ENCODE peak calls at places on chromosomes 2 and 18, in seven cellular contexts. P, O, C, D, N, M and L are unnamed samples.

GRCh38 chr2:186822323-186822722 is 26.6 kb downstream of the ZSWIM2 start:
- DNase-seq in C (no peak), M (no peak), D (no peak), P (no peak), O (no peak), N (no peak), L (no peak)

GRCh38 chr2:171046056-171046560 is 114.6 kb downstream of the TLK1 start:
- DNase-seq in D (no peak), C (no peak), N (no peak), M (no peak), P (no peak), O (no peak), L (no peak)

GRCh38 chr2:17863539-17863938 is 14.9 kb upstream of the KCNS3 start:
- DNase-seq in M (no peak), P (no peak), O (no peak), C (no peak), D (no peak), N (no peak), L (no peak)

GRCh38 chr2:218988650-218989049 is 3.7 kb upstream of the FEV start:
- DNase-seq in P (no peak), D (no peak), N (no peak), O (no peak), M (no peak), C (no peak), L (no peak)

GRCh38 chr2:85410584-85411404 is 628 bp upstream of the CAPG start:
- DNase-seq in C (peak), N (no peak), D (no peak), O (no peak), M (no peak), P (no peak), L (no peak)

GRCh38 chr2:28366496-28367282 is 26.0 kb upstream of the FOSL2 start:
- DNase-seq in M (no peak), O (peak), C (no peak), N (no peak), P (peak), D (no peak), L (peak)

GRCh38 chr18:33577688-33578370 is at the start of gene ASXL3:
- DNase-seq in N (peak), M (no peak), D (peak), C (no peak), O (peak), P (no peak), L (peak)

GRCh38 chr2:149027602-149028250 is 10.8 kb upstream of the LYPD6B start:
- DNase-seq in P (no peak), O (no peak), M (no peak), N (no peak), C (peak), D (no peak), L (no peak)

GRCh38 chr2:146927080-146927714 is 917.6 kb upstream of the ACVR2A start:
- DNase-seq in P (no peak), O (peak), D (peak), M (no peak), N (peak), C (peak), L (peak)

GRCh38 chr2:20241973-20242726 is 17.2 kb upstream of the SDC1 start:
- DNase-seq in O (no peak), C (no peak), P (peak), N (no peak), D (peak), M (no peak), L (no peak)

GRCh38 chr2:235639387-235639786 is 145.5 kb downstream of the AGAP1 start:
- DNase-seq in P (no peak), O (no peak), M (no peak), N (no peak), D (no peak), C (peak), L (peak)

GRCh38 chr18:40957533-40958070 is 997.4 kb upstream of the PIK3C3 start:
- DNase-seq in P (no peak), N (no peak), C (no peak), M (no peak), O (no peak), D (no peak), L (no peak)

GRCh38 chr2:74500578-74500946 is 1.2 kb upstream of the LBX2 start:
- DNase-seq in M (no peak), N (no peak), P (no peak), C (no peak), D (no peak), O (no peak), L (no peak)
- H3K27ac ChIP-seq in M (no peak), N (no peak), P (no peak), C (no peak), D (no peak), O (no peak), L (no peak)

GRCh38 chr2:37689751-37690150 is 18.3 kb upstream of the CDC42EP3 start:
- DNase-seq in C (no peak), N (no peak), M (no peak), O (no peak), P (no peak), D (no peak), L (peak)
- H3K27ac ChIP-seq in C (no peak), N (no peak), M (peak), O (no peak), P (no peak), D (no peak), L (no peak)

DNA sequence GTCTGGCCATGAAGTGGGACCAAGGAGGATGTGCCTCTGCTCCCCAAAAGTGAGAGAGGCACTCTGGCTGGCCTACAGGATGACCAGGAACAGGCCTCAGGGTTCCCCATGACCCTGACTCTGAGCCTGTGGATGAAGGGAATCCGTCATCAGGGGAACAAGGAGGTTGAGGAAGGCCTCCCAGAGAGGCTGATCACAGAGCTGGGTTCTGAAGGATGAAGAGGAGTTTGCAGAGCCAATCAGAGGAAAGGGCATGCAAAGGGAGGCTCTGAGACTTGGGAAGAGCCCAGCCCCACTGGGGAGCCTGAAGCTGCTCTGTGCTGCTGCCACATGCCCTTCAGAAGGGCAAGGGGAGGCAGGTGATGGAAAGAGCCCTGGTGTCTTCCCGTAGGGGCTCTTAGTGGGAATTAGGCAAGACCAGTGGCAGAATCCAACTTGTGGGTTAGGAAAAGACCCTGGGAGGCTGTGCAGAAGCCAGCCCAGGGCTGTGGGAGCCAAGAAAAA is 141.3 kb upstream of the ID2 start:
- DNase-seq in C (no peak), P (no peak), D (peak), O (no peak), N (no peak), M (no peak), L (no peak)
- H3K27ac ChIP-seq in C (no peak), P (no peak), D (no peak), O (no peak), N (no peak), M (peak), L (no peak)

GRCh38 chr2:201936817-201937216 is 96.8 kb upstream of the FZD7 start:
- DNase-seq in P (no peak), D (no peak), C (no peak), O (no peak), M (no peak), N (no peak), L (no peak)

GRCh38 chr2:201937343-201937742 is 96.3 kb upstream of the FZD7 start:
- DNase-seq in P (no peak), O (no peak), D (no peak), M (no peak), N (no peak), C (no peak), L (no peak)

GRCh38 chr2:201938151-201938815 is 95.4 kb upstream of the FZD7 start:
- DNase-seq in N (no peak), P (no peak), O (no peak), D (no peak), C (peak), M (no peak), L (no peak)

GRCh38 chr2:201939366-201939985 is 94.2 kb upstream of the FZD7 start:
- DNase-seq in O (no peak), P (no peak), D (no peak), M (no peak), N (no peak), C (no peak), L (no peak)

DNA sequence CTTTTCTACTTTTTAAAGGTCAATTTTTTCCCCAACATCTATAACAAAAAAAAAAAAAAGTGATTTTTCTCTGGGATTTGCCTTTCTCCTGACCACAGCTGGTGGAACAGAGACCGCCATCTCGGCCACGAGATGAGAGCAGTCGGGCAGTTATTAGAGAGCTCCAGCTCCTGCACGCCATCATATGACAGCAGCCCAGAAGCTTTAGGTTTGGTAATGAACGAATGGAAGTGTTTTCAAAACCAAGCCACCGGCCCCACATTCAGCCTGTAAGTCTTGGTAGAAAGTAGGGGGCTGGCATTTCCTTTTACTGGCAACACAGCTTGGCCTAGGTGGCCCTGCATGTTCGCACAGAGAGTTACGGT is 94.9 kb upstream of the FZD7 start:
- DNase-seq in D (no peak), O (no peak), M (no peak), P (no peak), N (no peak), C (no peak), L (no peak)
- H3K27ac ChIP-seq in D (no peak), O (no peak), M (no peak), P (no peak), N (no peak), C (no peak), L (no peak)